ENCODE peak calls at places on chromosomes 2 and 18, in nine cellular contexts. R is BJ, Z is neural progenitor cell, U is GM12864, F is kidney epithelial cell, H is Calu3, G is heart left ventricle, I is sigmoid colon, M is tibial artery. O is an unnamed sample.

GRCh38 chr2:126797622-126798275 is 100.9 kb upstream of the TEX51 start:
- DNase-seq in G (no peak), F (no peak), H (no peak), M (no peak), U (no peak), I (peak), R (no peak), Z (no peak), O (peak)

GRCh38 chr2:42055573-42056514 is 8.0 kb downstream of the PKDCC start:
- DNase-seq in F (no peak), Z (no peak), U (no peak), I (peak), M (no peak), G (peak), H (peak), R (no peak), O (no peak)

GRCh38 chr2:127128508-127128907 is 21.6 kb upstream of the BIN1 start:
- DNase-seq in F (no peak), H (peak), R (no peak), Z (peak), M (no peak), G (no peak), U (peak), I (no peak), O (no peak)

GRCh38 chr2:25651782-25652455 is 21.5 kb downstream of the DTNB start:
- DNase-seq in G (no peak), Z (no peak), M (no peak), H (no peak), I (no peak), F (no peak), U (no peak), R (no peak), O (no peak)

GRCh38 chr18:24157855-24158254 is 19.0 kb downstream of the CABYR start:
- DNase-seq in U (no peak), G (no peak), I (no peak), H (no peak), M (no peak), F (no peak), Z (no peak), R (no peak), O (no peak)

GRCh38 chr2:127185093-127185492 is 35.0 kb downstream of the CYP27C1 start:
- DNase-seq in G (no peak), Z (no peak), M (no peak), U (no peak), H (no peak), R (no peak), I (peak), F (no peak), O (no peak)

GRCh38 chr2:24021122-24021998 is 11.5 kb downstream of the MFSD2B start:
- DNase-seq in H (peak), M (no peak), R (no peak), I (no peak), F (no peak), U (no peak), G (no peak), Z (peak), O (no peak)

GRCh38 chr2:53227535-53227934 is 540.1 kb upstream of the CHAC2 start:
- DNase-seq in G (no peak), R (no peak), Z (no peak), H (no peak), I (no peak), M (no peak), F (no peak), U (no peak), O (no peak)

GRCh38 chr18:78742346-78742745 is 237.3 kb upstream of the SALL3 start:
- DNase-seq in H (no peak), F (no peak), G (no peak), M (no peak), U (no peak), I (no peak), R (no peak), Z (no peak), O (no peak)

GRCh38 chr2:41540268-41540963 is 507.4 kb upstream of the PKDCC start:
- DNase-seq in I (no peak), F (no peak), G (no peak), Z (no peak), U (no peak), H (no peak), R (no peak), M (no peak), O (no peak)

GRCh38 chr18:73168171-73168570 is 300.4 kb upstream of the NETO1 start:
- DNase-seq in M (no peak), G (no peak), H (no peak), Z (no peak), U (no peak), I (no peak), R (no peak), F (no peak), O (no peak)

GRCh38 chr18:59567445-59567844 is 129.8 kb downstream of the CCBE1 start:
- DNase-seq in R (no peak), M (no peak), F (no peak), Z (no peak), I (no peak), U (no peak), G (no peak), H (no peak), O (no peak)

GRCh38 chr2:207135801-207136457 is 29.8 kb downstream of the KLF7 start:
- DNase-seq in M (no peak), U (no peak), H (no peak), R (no peak), G (no peak), F (no peak), Z (no peak), I (no peak), O (no peak)

GRCh38 chr18:39463986-39464385 is 1898.4 kb upstream of the CELF4 start:
- DNase-seq in I (no peak), H (no peak), Z (no peak), F (no peak), U (no peak), M (no peak), R (no peak), G (no peak), O (no peak)

GRCh38 chr2:38444247-38444646 is 67.2 kb upstream of the ATL2 start:
- DNase-seq in F (no peak), I (no peak), G (no peak), M (no peak), U (no peak), H (no peak), Z (peak), R (no peak), O (no peak)

GRCh38 chr18:8608795-8609673 is at the start of gene RAB12:
- DNase-seq in F (no peak), Z (peak), G (peak), M (peak), R (no peak), U (no peak), I (peak), H (peak), O (peak)
- TF ChIP-seq CTCF in F (peak), Z (peak), G (peak), M (peak), R (peak), U (peak), I (peak), H (peak), O (peak)

GRCh38 chr2:200670313-200670712 is 84.5 kb downstream of the AOX1 start:
- DNase-seq in H (no peak), M (no peak), I (no peak), F (no peak), R (no peak), Z (no peak), G (no peak), U (no peak), O (no peak)
- TF ChIP-seq CTCF in H (no peak), M (no peak), I (no peak), F (no peak), R (no peak), Z (no peak), G (no peak), U (no peak), O (no peak)

DNA sequence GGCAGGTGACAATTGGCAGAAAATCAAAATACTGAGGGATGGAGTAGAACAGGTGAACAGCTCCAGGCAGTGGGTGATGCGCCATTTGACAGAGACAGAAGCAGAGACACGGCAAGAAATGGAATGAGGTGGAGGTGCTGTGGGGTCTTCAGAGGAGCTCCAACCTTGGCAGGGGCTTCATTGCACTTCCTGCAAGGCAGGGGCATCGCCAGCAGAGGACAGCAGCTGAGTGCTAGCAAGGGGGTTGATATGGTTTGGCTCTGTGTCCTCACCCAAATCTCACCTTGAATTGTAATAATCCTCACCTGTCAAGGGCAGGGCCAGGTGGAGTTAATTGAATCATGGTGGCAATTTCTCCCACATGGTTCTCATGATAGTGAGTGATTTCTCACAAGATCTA is 42.8 kb downstream of the CCDC68 start:
- DNase-seq in R (no peak), H (no peak), F (no peak), I (no peak), M (no peak), Z (no peak), U (no peak), G (no peak), O (no peak)
- TF ChIP-seq CTCF in R (no peak), H (no peak), F (no peak), I (no peak), M (no peak), Z (no peak), U (peak), G (no peak), O (no peak)

GRCh38 chr2:198376677-198377076 is 572.3 kb downstream of the PLCL1 start:
- DNase-seq in M (no peak), G (no peak), Z (no peak), R (no peak), F (no peak), I (no peak), U (no peak), H (no peak), O (no peak)

GRCh38 chr2:198371902-198372611 is 567.7 kb downstream of the PLCL1 start:
- DNase-seq in F (no peak), Z (no peak), R (peak), M (no peak), G (no peak), I (no peak), U (peak), H (no peak), O (no peak)

GRCh38 chr2:198375073-198375430 is 570.7 kb downstream of the PLCL1 start:
- DNase-seq in R (no peak), F (no peak), Z (no peak), I (no peak), G (no peak), H (no peak), M (no peak), U (no peak), O (no peak)

GRCh38 chr2:198371329-198371728 is 566.9 kb downstream of the PLCL1 start:
- DNase-seq in R (no peak), H (no peak), U (no peak), I (no peak), F (no peak), M (no peak), G (no peak), Z (no peak), O (no peak)

DNA sequence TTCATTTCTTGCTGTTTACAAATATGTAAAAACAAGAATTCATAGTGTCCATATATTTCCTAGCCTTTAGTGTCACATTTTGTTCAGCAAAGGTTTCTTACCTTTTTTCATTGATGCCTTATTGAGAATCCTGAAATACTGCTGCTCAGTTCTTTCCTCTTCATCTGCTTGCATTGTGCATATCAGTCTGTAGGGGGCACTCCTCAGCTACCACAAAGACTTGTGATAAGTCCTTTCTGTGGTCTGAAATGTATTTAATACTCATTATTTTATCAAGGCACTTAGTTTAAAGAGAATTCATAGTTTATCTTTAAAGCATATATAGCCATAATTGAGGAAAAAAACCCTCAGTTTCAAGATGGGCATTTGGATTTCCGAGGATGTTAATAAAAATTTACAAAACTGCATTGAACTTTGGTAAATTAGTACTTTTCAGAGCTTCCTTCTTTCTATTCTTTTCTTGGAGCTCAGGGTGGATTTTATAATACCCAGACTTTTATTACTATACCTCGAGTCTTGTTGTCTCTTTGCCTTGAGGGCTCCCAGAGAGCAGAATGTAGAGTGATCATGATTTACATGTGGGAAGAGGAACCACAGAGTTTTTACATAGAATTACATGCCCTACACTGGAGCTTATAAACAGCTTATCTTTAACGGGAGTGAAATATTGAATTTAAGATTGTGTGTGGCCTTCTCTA is 570.1 kb downstream of the PLCL1 start:
- DNase-seq in Z (peak), H (peak), I (no peak), G (no peak), U (peak), F (peak), R (peak), M (no peak), O (no peak)
- TF ChIP-seq CTCF in Z (peak), H (peak), I (peak), G (peak), U (peak), F (peak), R (peak), M (peak), O (peak)

GRCh38 chr2:159080641-159081040 is 112.2 kb downstream of the TANC1 start:
- DNase-seq in G (no peak), U (no peak), M (no peak), F (no peak), Z (no peak), I (no peak), H (no peak), R (no peak), O (no peak)

GRCh38 chr2:159086332-159086731 is 117.9 kb downstream of the TANC1 start:
- DNase-seq in I (no peak), M (peak), F (no peak), G (peak), Z (no peak), H (no peak), U (no peak), R (no peak), O (no peak)

GRCh38 chr2:159082119-159082518 is 113.7 kb downstream of the TANC1 start:
- DNase-seq in U (no peak), G (no peak), Z (no peak), I (no peak), M (no peak), H (no peak), R (no peak), F (no peak), O (no peak)

GRCh38 chr2:159084395-159085370 is 116.2 kb downstream of the TANC1 start:
- DNase-seq in R (no peak), Z (no peak), I (no peak), M (no peak), G (no peak), F (no peak), H (no peak), U (no peak), O (no peak)

DNA sequence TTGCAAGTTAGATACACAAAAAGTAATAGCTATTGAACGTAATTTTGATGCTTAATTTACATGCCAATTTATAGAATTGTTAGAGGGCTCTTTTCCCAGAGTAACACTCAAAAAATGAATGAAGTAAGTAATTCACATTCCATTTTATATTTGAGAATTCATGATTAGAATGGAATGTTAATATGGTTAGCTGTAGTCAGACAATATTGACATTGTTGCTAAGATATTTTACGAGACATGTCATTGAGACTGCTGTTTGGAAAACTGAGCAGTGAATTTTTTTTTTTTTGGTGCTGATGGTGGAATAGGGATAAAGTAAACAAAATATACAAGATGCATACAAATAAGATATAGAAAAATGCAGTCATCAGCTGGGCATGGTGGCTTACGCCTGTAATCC is 115.2 kb downstream of the TANC1 start:
- DNase-seq in Z (no peak), G (no peak), R (peak), U (no peak), F (no peak), I (no peak), H (no peak), M (no peak), O (no peak)
- TF ChIP-seq CTCF in Z (no peak), G (no peak), R (no peak), U (no peak), F (no peak), I (no peak), H (no peak), M (no peak), O (no peak)

GRCh38 chr2:151162185-151162584 is 99.5 kb downstream of the RBM43 start:
- DNase-seq in I (no peak), M (no peak), G (no peak), Z (no peak), F (no peak), R (no peak), U (no peak), H (no peak), O (no peak)
- TF ChIP-seq CTCF in I (no peak), M (no peak), G (no peak), Z (peak), F (peak), R (peak), U (no peak), H (no peak), O (peak)

GRCh38 chr2:11558206-11558886 is 24.5 kb downstream of the GREB1 start:
- DNase-seq in U (no peak), I (no peak), H (no peak), F (no peak), Z (no peak), G (peak), R (no peak), M (no peak), O (no peak)
- TF ChIP-seq CTCF in U (no peak), I (no peak), H (no peak), F (no peak), Z (no peak), G (no peak), R (no peak), M (no peak), O (no peak)

DNA sequence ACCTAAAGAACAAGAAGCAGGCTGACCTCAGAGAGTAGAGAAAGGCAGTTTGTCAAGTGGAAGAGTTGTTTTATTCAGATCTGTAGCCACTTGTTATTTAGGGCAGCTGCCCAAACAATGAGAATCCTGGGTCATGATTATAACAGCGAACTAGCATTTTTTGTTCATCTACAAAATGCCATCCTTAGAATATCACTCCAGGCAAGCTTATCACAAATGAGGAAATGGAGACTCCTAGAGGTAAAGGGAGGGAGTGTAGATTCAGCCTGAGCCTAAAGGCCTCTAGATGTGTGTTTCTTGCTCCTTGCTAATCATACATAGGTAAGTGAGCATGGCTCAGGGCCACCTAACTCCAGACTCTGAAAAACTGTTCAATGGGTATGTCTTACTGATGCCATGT is 126.1 kb downstream of the HNMT start:
- DNase-seq in M (no peak), Z (no peak), I (no peak), F (no peak), U (no peak), R (no peak), H (peak), G (no peak), O (no peak)
- TF ChIP-seq CTCF in M (peak), Z (peak), I (peak), F (peak), U (peak), R (peak), H (peak), G (no peak), O (peak)

GRCh38 chr18:61612517-61612916 is 279.3 kb downstream of the CDH20 start:
- DNase-seq in M (no peak), I (no peak), Z (no peak), G (no peak), R (no peak), F (no peak), U (no peak), H (no peak), O (no peak)
- TF ChIP-seq CTCF in M (no peak), I (no peak), Z (peak), G (no peak), R (peak), F (no peak), U (no peak), H (no peak), O (peak)